ENCODE peak calls at places on chromosomes 6 and 20, in four cellular contexts. C is IMR-90, U is keratinocyte, N is K562. J is an unnamed sample. For H3K9me1 and H3K4me1, the result is how much of the 10 kb centered on the place peaks cover.

GRCh38 chr20:8389381-8390368 is 257.6 kb downstream of the PLCB1 start:
- DNase-seq in N (peak), U (no peak), C (peak), J (peak)

GRCh38 chr6:28709478-28710349 is 184.0 kb downstream of the GPX5 start:
- DNase-seq in C (no peak), U (no peak), N (peak), J (no peak)

GRCh38 chr6:46410330-46410953 is 80.8 kb downstream of the RCAN2 start:
- DNase-seq in C (peak), U (no peak), N (peak), J (peak)

GRCh38 chr20:64233725-64234124 is 21.8 kb upstream of the PCMTD2 start:
- DNase-seq in N (no peak), U (no peak), C (no peak), J (no peak)

GRCh38 chr20:64156136-64156885 is 7.9 kb upstream of the MYT1 start:
- DNase-seq in U (no peak), C (no peak), N (no peak), J (no peak)

GRCh38 chr6:74073429-74073828 is 377.4 kb downstream of the CD109 start:
- DNase-seq in C (peak), N (no peak), U (no peak), J (no peak)

GRCh38 chr20:62553136-62553837 is 77.5 kb upstream of the GATA5 start:
- DNase-seq in U (no peak), C (no peak), N (no peak), J (no peak)

GRCh38 chr6:44190712-44191111 is 26.0 kb upstream of the MYMX start:
- DNase-seq in U (no peak), C (no peak), N (no peak), J (no peak)

GRCh38 chr6:6614096-6614964 is 25.8 kb downstream of the LY86 start:
- DNase-seq in U (no peak), C (no peak), N (no peak), J (no peak)

GRCh38 chr6:76814496-76815458 is 648.5 kb downstream of the HTR1B start:
- DNase-seq in N (no peak), U (no peak), C (no peak), J (no peak)

DNA sequence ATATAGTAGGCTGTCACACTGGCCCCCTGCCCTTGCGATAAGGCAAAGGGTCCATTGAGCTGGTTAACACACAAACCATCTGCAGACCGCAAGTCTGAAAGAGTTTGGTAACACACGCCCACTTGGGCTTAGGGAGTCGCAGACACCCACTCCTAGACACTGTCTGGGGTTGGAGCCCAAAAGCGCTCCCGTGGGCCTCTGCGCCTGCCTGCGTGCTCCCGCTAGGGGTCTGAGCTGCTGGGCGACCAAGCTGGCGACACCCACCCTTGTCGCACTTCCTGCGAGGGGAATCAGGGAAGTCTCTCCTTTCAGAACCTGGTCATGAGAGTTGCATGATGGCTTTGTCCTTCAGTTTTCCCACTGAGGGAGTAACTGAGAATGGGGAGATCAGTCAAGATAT is 653.0 kb downstream of the HTR1B start:
- DNase-seq in C (no peak), U (no peak), N (no peak), J (no peak)
- H3K9me1 ChIP-seq in C (under half), U (under half), N (under half), J (under half)

DNA sequence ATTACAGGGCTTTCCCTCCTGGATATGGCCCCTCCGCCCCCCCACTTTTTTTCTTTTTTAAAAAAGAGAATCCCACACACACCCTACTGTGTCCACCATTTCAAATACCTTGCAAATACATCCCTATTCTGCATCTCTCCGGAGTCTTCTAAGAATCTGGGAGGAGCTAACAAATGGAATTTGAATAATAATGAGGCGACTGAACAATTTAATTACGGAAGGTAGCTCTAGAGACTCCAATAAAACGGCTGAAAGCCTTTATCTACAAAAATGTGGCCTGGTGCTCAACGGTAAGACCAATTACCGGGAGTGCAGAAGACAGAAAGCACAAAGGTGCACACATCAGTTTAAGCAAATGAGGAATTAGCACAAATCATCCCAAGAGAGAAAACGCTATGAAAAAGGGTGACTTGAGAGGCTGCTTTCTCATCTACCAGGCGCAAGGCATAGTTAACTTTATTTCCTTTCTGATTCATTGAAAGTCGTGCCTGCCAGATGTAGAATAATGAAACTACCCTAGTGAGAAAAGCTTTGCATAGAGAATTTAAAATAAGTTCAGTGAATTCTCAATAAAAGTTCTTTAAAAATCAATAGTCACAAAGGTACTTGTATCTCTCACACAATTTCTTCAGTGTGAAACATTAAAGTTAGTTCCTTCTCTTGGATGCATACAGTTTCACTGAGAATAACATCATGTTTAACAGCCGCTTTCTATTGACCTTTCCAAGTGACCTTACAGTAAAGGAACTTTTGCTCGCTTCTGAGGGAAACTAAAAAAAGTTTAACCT is 1.6 kb downstream of the RRAGD start:
- DNase-seq in C (no peak), N (no peak), U (no peak), J (no peak)
- H3K4me1 ChIP-seq in C (under half), N (under half), U (under half), J (under half)

GRCh38 chr6:148530976-148531375 is 188.3 kb downstream of the SASH1 start:
- DNase-seq in U (no peak), N (no peak), C (peak), J (no peak)

GRCh38 chr6:148526145-148526544 is 183.5 kb downstream of the SASH1 start:
- DNase-seq in N (no peak), C (no peak), U (no peak), J (no peak)

GRCh38 chr6:148530394-148530923 is 187.8 kb downstream of the SASH1 start:
- DNase-seq in U (no peak), N (peak), C (peak), J (peak)

GRCh38 chr6:148528292-148528691 is 185.7 kb downstream of the SASH1 start:
- DNase-seq in N (no peak), U (no peak), C (peak), J (no peak)

GRCh38 chr6:148529010-148529409 is 186.4 kb downstream of the SASH1 start:
- DNase-seq in C (no peak), U (no peak), N (no peak), J (no peak)
- H3K9me1 ChIP-seq in C (under half), U (under half), N (under half), J (under half)

DNA sequence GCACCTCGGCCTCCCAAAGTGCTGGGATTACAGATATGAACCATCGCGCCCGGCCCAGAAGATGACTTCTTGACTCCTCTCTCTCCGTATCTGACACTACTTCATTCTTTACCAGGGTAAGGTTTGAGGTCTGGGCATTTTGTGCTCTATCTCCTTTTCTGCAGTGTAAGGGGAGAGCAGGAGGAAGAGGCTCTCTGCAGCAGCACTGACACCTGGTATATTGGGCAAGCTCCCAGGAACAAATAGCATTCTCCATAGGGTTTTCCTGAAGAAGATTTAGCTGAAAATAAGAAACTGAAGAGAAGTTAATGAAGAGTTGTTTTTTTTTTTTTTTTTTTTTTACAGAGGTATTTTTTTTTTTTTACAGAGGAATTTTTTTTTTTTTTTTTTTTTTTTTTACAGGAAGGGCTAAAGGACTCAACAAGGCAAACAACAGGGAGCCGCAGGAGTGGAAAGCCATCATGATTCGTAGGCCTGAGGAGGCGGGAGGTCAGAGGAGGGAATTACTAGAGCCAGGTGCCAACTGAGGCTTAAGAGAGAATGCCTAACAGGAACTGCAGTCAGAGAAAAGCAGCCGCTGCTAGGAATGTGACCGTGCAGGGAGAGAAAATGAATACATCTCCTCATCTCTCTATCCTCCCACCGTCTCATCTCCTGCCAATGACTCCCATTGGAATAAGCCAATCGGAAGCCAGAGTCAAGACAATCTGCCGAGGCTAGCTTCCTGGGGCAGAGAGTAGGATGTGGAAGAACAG is 34.7 kb upstream of the ADGRF4 start:
- DNase-seq in U (no peak), C (no peak), N (no peak), J (no peak)
- H3K4me1 ChIP-seq in U (under half), C (under half), N (under half), J (under half)